ENCODE peak calls at places on chromosomes 13 and 19, in eight cellular contexts. One of them, this sample, is unnamed.

GRCh38 chr19:10517361-10517759 is at the start of gene S1PR5:
- DNase-seq in transverse colon: no peak
- DNase-seq in IMR-90: no peak
- DNase-seq in endodermal cell: peak; percentile 85
- DNase-seq in cardiac muscle cell: no peak
- DNase-seq in ovary: no peak
- DNase-seq in A673: peak; percentile 24
- DNase-seq in small intestine: no peak
- DNase-seq in this sample: peak; percentile 34

GRCh38 chr19:46361915-46362314 is 15.0 kb downstream of the PPP5C start:
- DNase-seq in transverse colon: no peak
- DNase-seq in IMR-90: peak; percentile 38
- DNase-seq in endodermal cell: no peak
- DNase-seq in cardiac muscle cell: no peak
- DNase-seq in ovary: no peak
- DNase-seq in A673: no peak
- DNase-seq in small intestine: peak; percentile 27
- DNase-seq in this sample: no peak

GRCh38 chr19:29625316-29625715 is 19.2 kb downstream of the POP4 start:
- DNase-seq in transverse colon: no peak
- DNase-seq in IMR-90: no peak
- DNase-seq in endodermal cell: peak; percentile 47
- DNase-seq in cardiac muscle cell: no peak
- DNase-seq in ovary: no peak
- DNase-seq in A673: no peak
- DNase-seq in small intestine: no peak
- DNase-seq in this sample: no peak

GRCh38 chr19:14686411-14686810 is 3.4 kb upstream of the ZNF333 start:
- DNase-seq in transverse colon: peak; percentile 17
- DNase-seq in IMR-90: peak; percentile 9
- DNase-seq in endodermal cell: peak; percentile 52
- DNase-seq in cardiac muscle cell: peak; percentile 30
- DNase-seq in ovary: no peak
- DNase-seq in A673: peak; percentile 36
- DNase-seq in small intestine: peak; percentile 26
- DNase-seq in this sample: peak; percentile 46

GRCh38 chr19:30788105-30788765 is 416.1 kb downstream of the ZNF536 start:
- DNase-seq in transverse colon: no peak
- DNase-seq in IMR-90: no peak
- DNase-seq in endodermal cell: peak; percentile 18
- DNase-seq in cardiac muscle cell: no peak
- DNase-seq in ovary: no peak
- DNase-seq in A673: no peak
- DNase-seq in small intestine: no peak
- DNase-seq in this sample: no peak

GRCh38 chr13:48501705-48502104 is 31.2 kb downstream of the RCBTB2 start:
- DNase-seq in transverse colon: no peak
- DNase-seq in IMR-90: peak; percentile 23
- DNase-seq in endodermal cell: no peak
- DNase-seq in cardiac muscle cell: no peak
- DNase-seq in ovary: no peak
- DNase-seq in A673: no peak
- DNase-seq in small intestine: no peak
- DNase-seq in this sample: no peak

GRCh38 chr13:66424417-66424816 is 805.7 kb downstream of the PCDH9 start:
- DNase-seq in transverse colon: no peak
- DNase-seq in IMR-90: peak; percentile 75
- DNase-seq in endodermal cell: no peak
- DNase-seq in cardiac muscle cell: peak; percentile 71
- DNase-seq in ovary: no peak
- DNase-seq in A673: no peak
- DNase-seq in small intestine: no peak
- DNase-seq in this sample: no peak

GRCh38 chr13:20405691-20406090 is 120.0 kb downstream of the CRYL1 start:
- DNase-seq in transverse colon: no peak
- DNase-seq in IMR-90: no peak
- DNase-seq in endodermal cell: peak; percentile 83
- DNase-seq in cardiac muscle cell: no peak
- DNase-seq in ovary: no peak
- DNase-seq in A673: no peak
- DNase-seq in small intestine: no peak
- DNase-seq in this sample: no peak

GRCh38 chr13:77729502-77730221 is 32.2 kb downstream of the SLAIN1 start:
- DNase-seq in transverse colon: no peak
- DNase-seq in IMR-90: no peak
- DNase-seq in endodermal cell: no peak
- DNase-seq in cardiac muscle cell: no peak
- DNase-seq in ovary: no peak
- DNase-seq in A673: no peak
- DNase-seq in small intestine: no peak
- DNase-seq in this sample: no peak

GRCh38 chr13:20714563-20715339 is 11.3 kb downstream of the IL17D start:
- DNase-seq in transverse colon: no peak
- DNase-seq in IMR-90: peak; percentile 49
- DNase-seq in endodermal cell: no peak
- DNase-seq in cardiac muscle cell: peak; percentile 92
- DNase-seq in ovary: peak; percentile 57
- DNase-seq in A673: no peak
- DNase-seq in small intestine: no peak
- DNase-seq in this sample: peak; percentile 71

GRCh38 chr13:19781526-19781925 is 1.2 kb downstream of the PSPC1 start:
- DNase-seq in transverse colon: no peak
- DNase-seq in IMR-90: no peak
- DNase-seq in endodermal cell: peak; percentile 41
- DNase-seq in cardiac muscle cell: no peak
- DNase-seq in ovary: no peak
- DNase-seq in A673: peak; percentile 29
- DNase-seq in small intestine: no peak
- DNase-seq in this sample: no peak

GRCh38 chr19:5452594-5453565 is 2.3 kb upstream of the ZNRF4 start:
- DNase-seq in transverse colon: no peak
- DNase-seq in IMR-90: peak; percentile 20
- DNase-seq in endodermal cell: no peak
- DNase-seq in cardiac muscle cell: peak; percentile 14
- DNase-seq in ovary: no peak
- DNase-seq in A673: peak; percentile 30
- DNase-seq in small intestine: no peak
- DNase-seq in this sample: peak; percentile 47

GRCh38 chr19:41872775-41873647 is 4.1 kb upstream of the CD79A start:
- DNase-seq in transverse colon: peak; percentile 87
- DNase-seq in IMR-90: peak; percentile 59
- DNase-seq in endodermal cell: peak; percentile 97
- DNase-seq in cardiac muscle cell: peak; percentile 71
- DNase-seq in ovary: no peak
- DNase-seq in A673: peak; percentile 81
- DNase-seq in small intestine: peak; percentile 86
- DNase-seq in this sample: peak; percentile 74

DNA sequence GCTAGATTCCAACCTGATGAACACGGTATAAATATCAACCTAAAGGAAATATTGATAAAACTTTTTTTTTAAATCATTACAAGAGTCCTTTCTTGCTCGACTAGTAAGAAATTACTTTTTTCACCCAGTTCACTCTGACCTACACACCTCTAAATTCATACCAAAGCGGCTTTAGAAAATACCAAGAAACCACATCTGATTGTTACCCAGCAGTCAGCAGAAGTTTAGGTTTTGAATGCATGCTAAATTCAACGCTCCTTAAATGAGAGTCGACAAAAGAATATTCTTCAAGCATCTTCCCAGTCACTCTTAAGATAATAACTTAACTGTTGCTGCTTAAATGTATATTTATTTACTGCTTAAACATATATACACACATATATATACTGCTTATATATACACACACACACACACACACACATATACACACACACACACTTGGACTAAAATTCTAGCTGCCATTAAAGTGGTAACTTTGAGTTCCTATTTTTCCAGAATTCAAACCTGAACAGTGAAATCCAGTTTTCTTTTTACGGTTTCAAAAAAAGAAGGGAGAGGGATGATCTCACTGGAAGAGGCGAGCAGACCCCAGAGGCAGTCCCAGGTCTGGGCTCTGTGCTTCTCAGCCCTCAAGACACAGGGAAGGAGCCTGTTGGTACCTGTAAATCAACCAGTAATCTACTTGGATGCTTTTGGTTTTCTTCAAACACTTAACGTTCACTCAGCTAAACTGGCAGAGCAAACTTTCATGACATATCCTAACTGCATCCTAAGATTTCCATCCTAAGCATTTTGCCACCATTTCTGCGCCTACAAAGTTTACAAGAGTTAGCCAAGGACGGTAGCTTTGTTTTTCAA is 1.7 kb downstream of the STK24 start:
- DNase-seq in transverse colon: no peak
- DNase-seq in IMR-90: no peak
- DNase-seq in endodermal cell: no peak
- DNase-seq in cardiac muscle cell: no peak
- DNase-seq in ovary: no peak
- DNase-seq in A673: no peak
- DNase-seq in small intestine: no peak
- DNase-seq in this sample: no peak
- H3K4me1 ChIP-seq in transverse colon: peaks cover 29% of the 10 kb centered on the region
- H3K4me1 ChIP-seq in IMR-90: peaks cover 12% of the 10 kb centered on the region
- H3K4me1 ChIP-seq in endodermal cell: no peaks in the 10 kb centered on the region
- H3K4me1 ChIP-seq in cardiac muscle cell: peaks cover 43% of the 10 kb centered on the region
- H3K4me1 ChIP-seq in ovary: peaks cover 14% of the 10 kb centered on the region
- H3K4me1 ChIP-seq in A673: peaks cover 46% of the 10 kb centered on the region
- H3K4me1 ChIP-seq in small intestine: peaks cover 17% of the 10 kb centered on the region
- H3K4me1 ChIP-seq in this sample: peaks cover 33% of the 10 kb centered on the region

GRCh38 chr19:35613574-35613973 is 1.0 kb downstream of the HAUS5 start:
- DNase-seq in transverse colon: no peak
- DNase-seq in IMR-90: no peak
- DNase-seq in endodermal cell: no peak
- DNase-seq in cardiac muscle cell: no peak
- DNase-seq in ovary: no peak
- DNase-seq in A673: no peak
- DNase-seq in small intestine: no peak
- DNase-seq in this sample: no peak
- H3K27ac ChIP-seq in transverse colon: no peak overlapping the region
- H3K27ac ChIP-seq in IMR-90: no peak overlapping the region
- H3K27ac ChIP-seq in endodermal cell: no peak overlapping the region
- H3K27ac ChIP-seq in cardiac muscle cell: no peak overlapping the region
- H3K27ac ChIP-seq in ovary: no peak overlapping the region
- H3K27ac ChIP-seq in A673: no peak overlapping the region
- H3K27ac ChIP-seq in small intestine: no peak overlapping the region
- H3K27ac ChIP-seq in this sample: no peak overlapping the region

DNA sequence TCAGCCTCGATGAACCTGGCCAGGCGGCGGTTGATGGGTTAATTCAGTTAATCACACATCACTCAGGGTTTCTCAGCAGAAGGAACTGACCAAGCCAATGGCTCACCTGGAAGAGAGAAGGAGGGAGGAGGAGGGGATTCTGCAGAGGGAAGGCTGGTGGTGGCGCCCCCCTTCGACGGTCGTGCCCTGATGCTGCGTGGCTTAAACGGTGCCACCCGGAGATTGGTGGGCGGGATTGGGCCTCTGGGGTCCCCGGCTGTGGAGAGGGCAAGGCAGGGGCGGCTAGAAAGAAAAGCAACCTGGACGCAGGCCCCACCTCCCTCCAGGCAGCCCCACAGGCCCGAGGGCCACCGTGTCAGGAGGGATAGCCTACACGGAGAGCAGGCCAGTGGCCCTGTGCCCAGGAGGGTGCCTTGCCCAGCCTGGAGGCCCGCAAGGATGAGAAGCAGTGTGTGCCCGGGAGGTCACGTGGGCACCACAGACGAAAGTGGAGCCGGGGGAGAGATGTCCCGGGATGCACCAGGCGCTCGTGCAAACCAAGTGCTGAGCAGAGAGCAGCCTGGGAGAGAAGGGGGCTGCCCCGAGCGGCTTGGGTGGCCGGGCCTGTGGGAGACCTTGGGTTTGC is 16.0 kb downstream of the CSNK1G2 start:
- DNase-seq in transverse colon: peak; percentile 31
- DNase-seq in IMR-90: no peak
- DNase-seq in endodermal cell: peak; percentile 85
- DNase-seq in cardiac muscle cell: no peak
- DNase-seq in ovary: no peak
- DNase-seq in A673: no peak
- DNase-seq in small intestine: no peak
- DNase-seq in this sample: no peak
- H3K4me1 ChIP-seq in transverse colon: no peaks in the 10 kb centered on the region
- H3K4me1 ChIP-seq in IMR-90: no peaks in the 10 kb centered on the region
- H3K4me1 ChIP-seq in endodermal cell: no peaks in the 10 kb centered on the region
- H3K4me1 ChIP-seq in cardiac muscle cell: no peaks in the 10 kb centered on the region
- H3K4me1 ChIP-seq in ovary: peaks cover 16% of the 10 kb centered on the region
- H3K4me1 ChIP-seq in A673: no peaks in the 10 kb centered on the region
- H3K4me1 ChIP-seq in small intestine: no peaks in the 10 kb centered on the region
- H3K4me1 ChIP-seq in this sample: no peaks in the 10 kb centered on the region

GRCh38 chr19:50044922-50045321 is 19.1 kb downstream of the ZNF473 start:
- DNase-seq in transverse colon: no peak
- DNase-seq in IMR-90: no peak
- DNase-seq in endodermal cell: no peak
- DNase-seq in cardiac muscle cell: no peak
- DNase-seq in ovary: no peak
- DNase-seq in A673: no peak
- DNase-seq in small intestine: no peak
- DNase-seq in this sample: no peak

GRCh38 chr19:50043967-50044366 is 18.2 kb downstream of the ZNF473 start:
- DNase-seq in transverse colon: no peak
- DNase-seq in IMR-90: no peak
- DNase-seq in endodermal cell: no peak
- DNase-seq in cardiac muscle cell: no peak
- DNase-seq in ovary: no peak
- DNase-seq in A673: no peak
- DNase-seq in small intestine: no peak
- DNase-seq in this sample: no peak

GRCh38 chr19:50039968-50040367 is 14.2 kb downstream of the ZNF473 start:
- DNase-seq in transverse colon: no peak
- DNase-seq in IMR-90: peak; percentile 21
- DNase-seq in endodermal cell: no peak
- DNase-seq in cardiac muscle cell: no peak
- DNase-seq in ovary: no peak
- DNase-seq in A673: no peak
- DNase-seq in small intestine: peak; percentile 62
- DNase-seq in this sample: no peak

GRCh38 chr19:50040967-50041366 is 15.2 kb downstream of the ZNF473 start:
- DNase-seq in transverse colon: no peak
- DNase-seq in IMR-90: no peak
- DNase-seq in endodermal cell: no peak
- DNase-seq in cardiac muscle cell: no peak
- DNase-seq in ovary: no peak
- DNase-seq in A673: no peak
- DNase-seq in small intestine: peak; percentile 8
- DNase-seq in this sample: no peak

DNA sequence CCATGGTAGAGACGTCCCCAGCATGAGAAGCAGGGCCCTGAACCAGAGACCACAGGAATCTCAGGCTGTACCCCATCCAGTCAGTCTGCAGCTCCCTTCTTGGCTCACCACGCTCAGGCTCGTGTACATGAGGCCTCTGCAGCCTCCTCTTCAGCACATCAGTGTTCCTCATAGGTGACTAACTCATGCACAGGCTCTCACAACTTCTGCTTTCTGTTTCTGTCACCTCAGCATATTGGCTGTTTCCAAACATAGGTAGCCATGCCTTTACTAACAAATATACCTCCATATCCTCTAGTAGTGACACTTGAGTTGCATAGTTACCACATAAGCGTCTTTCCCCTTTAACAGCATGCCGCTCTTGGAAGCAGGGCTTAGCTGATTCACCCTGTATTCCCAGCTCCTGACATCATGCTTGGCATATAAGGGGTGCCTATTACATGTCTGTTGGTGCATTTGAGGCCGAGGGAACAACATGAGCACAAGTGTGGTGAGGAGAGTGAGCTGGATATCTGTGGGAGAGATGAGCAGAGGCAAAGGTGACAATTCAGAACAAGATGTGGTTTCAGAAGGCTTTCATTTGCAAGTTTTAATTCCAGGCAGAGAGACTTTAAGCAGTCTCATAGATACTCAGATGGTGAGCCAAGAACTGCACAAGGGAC is 16.7 kb downstream of the ZNF473 start:
- DNase-seq in transverse colon: no peak
- DNase-seq in IMR-90: no peak
- DNase-seq in endodermal cell: no peak
- DNase-seq in cardiac muscle cell: no peak
- DNase-seq in ovary: no peak
- DNase-seq in A673: no peak
- DNase-seq in small intestine: no peak
- DNase-seq in this sample: no peak
- H3K27ac ChIP-seq in transverse colon: no peak overlapping the region
- H3K27ac ChIP-seq in IMR-90: no peak overlapping the region
- H3K27ac ChIP-seq in endodermal cell: no peak overlapping the region
- H3K27ac ChIP-seq in cardiac muscle cell: no peak overlapping the region
- H3K27ac ChIP-seq in ovary: no peak overlapping the region
- H3K27ac ChIP-seq in A673: no peak overlapping the region
- H3K27ac ChIP-seq in small intestine: no peak overlapping the region
- H3K27ac ChIP-seq in this sample: no peak overlapping the region